ENCODE peak calls at places on chromosomes 13 and 19, in five cellular contexts. Z, M, K, B and N are unnamed samples.

GRCh38 chr13:97125051-97125809 is 96.9 kb upstream of the MBNL2 start:
- DNase-seq in Z (peak; percentile 41), M (peak; percentile 39), K (no peak), B (no peak), N (peak; percentile 81)

GRCh38 chr19:18776288-18776594 is 14.9 kb downstream of the COMP start:
- DNase-seq in Z (no peak), M (no peak), K (no peak), B (no peak), N (no peak)

GRCh38 chr19:5615756-5616327 is 6.7 kb downstream of the SAFB2 start:
- DNase-seq in Z (no peak), M (no peak), K (no peak), B (no peak), N (no peak)

GRCh38 chr19:10228925-10229324 is 2.2 kb downstream of the S1PR2 start:
- DNase-seq in Z (peak; percentile 53), M (no peak), K (no peak), B (no peak), N (no peak)

GRCh38 chr19:1654178-1654792 is 1.9 kb upstream of the TCF3 start:
- DNase-seq in Z (no peak), M (no peak), K (peak; percentile 80), B (no peak), N (no peak)

GRCh38 chr19:51610576-51610975 is 19.6 kb downstream of the SIGLEC5 start:
- DNase-seq in Z (no peak), M (no peak), K (no peak), B (no peak), N (no peak)

GRCh38 chr13:74026753-74027152 is 107.5 kb downstream of the KLF12 start:
- DNase-seq in Z (no peak), M (peak; percentile 2), K (peak; percentile 80), B (no peak), N (no peak)

GRCh38 chr19:14097532-14098151 is 7.1 kb upstream of the SAMD1 start:
- DNase-seq in Z (no peak), M (no peak), K (no peak), B (no peak), N (no peak)

GRCh38 chr13:31119966-31120733 is 41.6 kb downstream of the HSPH1 start:
- DNase-seq in Z (no peak), M (no peak), K (no peak), B (no peak), N (no peak)

GRCh38 chr13:112781881-112782361 is 92.1 kb downstream of the ATP11A start:
- DNase-seq in Z (no peak), M (no peak), K (no peak), B (no peak), N (no peak)

GRCh38 chr19:911197-912033 is 1.6 kb downstream of the R3HDM4 start:
- DNase-seq in Z (no peak), M (no peak), K (peak; percentile 86), B (no peak), N (no peak)

GRCh38 chr13:20492641-20493040 is 33.0 kb downstream of the CRYL1 start:
- DNase-seq in Z (peak; percentile 52), M (peak; percentile 33), K (no peak), B (no peak), N (no peak)

GRCh38 chr13:77511552-77511951 is 24.0 kb upstream of the SCEL start:
- DNase-seq in Z (peak; percentile 13), M (no peak), K (no peak), B (no peak), N (no peak)

GRCh38 chr13:112623051-112623711 is 35.2 kb upstream of the TUBGCP3 start:
- DNase-seq in Z (no peak), M (no peak), K (peak; percentile 58), B (no peak), N (no peak)

GRCh38 chr13:27403727-27404385 is 20.6 kb upstream of the GTF3A start:
- DNase-seq in Z (no peak), M (no peak), K (no peak), B (no peak), N (no peak)

GRCh38 chr13:33116321-33117010 is 100.2 kb downstream of the KL start:
- DNase-seq in Z (no peak), M (no peak), K (no peak), B (no peak), N (no peak)

GRCh38 chr13:114063545-114064515 is 68.6 kb downstream of the RASA3 start:
- DNase-seq in Z (peak; percentile 60), M (peak; percentile 20), K (peak; percentile 93), B (peak; percentile 85), N (no peak)

GRCh38 chr13:40665754-40666057 is 735 bp downstream of the FOXO1 start:
- DNase-seq in Z (no peak), M (no peak), K (no peak), B (no peak), N (no peak)

GRCh38 chr13:39634956-39635355 is 20.5 kb upstream of the COG6 start:
- DNase-seq in Z (no peak), M (no peak), K (no peak), B (no peak), N (no peak)

GRCh38 chr19:14554382-14554812 is 17.5 kb downstream of the NDUFB7 start:
- DNase-seq in Z (no peak), M (peak; percentile 42), K (no peak), B (no peak), N (no peak)

DNA sequence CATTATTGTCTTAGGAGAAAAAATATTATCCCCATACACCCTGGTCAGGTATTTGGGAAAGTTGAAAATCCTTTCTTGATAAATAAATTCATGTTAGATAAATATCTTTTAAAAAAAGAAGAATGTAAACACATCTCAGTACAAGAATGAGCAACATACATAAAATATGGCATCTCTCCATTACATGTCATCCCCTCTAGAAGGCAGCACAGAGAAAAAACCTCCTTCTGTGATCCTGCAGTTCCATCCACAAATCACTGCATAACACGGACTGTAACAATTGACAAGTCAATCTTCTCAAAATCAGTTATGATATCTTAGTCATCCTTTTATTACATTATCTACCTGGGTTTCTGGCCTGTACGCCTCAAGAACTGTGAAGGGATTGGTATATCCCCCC is 683.9 kb upstream of the KLHL1 start:
- DNase-seq in Z (peak; percentile 1), M (no peak), K (no peak), B (no peak), N (no peak)
- TF ChIP-seq CTCF in Z (no peak), M (no peak), K (no peak), B (no peak), N (no peak)

GRCh38 chr19:47186337-47187022 is 44.5 kb downstream of the BBC3 start:
- DNase-seq in Z (no peak), M (no peak), K (peak; percentile 80), B (peak; percentile 32), N (no peak)
- TF ChIP-seq CTCF in Z (no peak), M (no peak), K (no peak), B (no peak), N (no peak)

GRCh38 chr13:45306966-45307365 is 34.0 kb downstream of the TPT1 start:
- DNase-seq in Z (no peak), M (no peak), K (no peak), B (no peak), N (no peak)

GRCh38 chr13:45300190-45300985 is 40.6 kb downstream of the TPT1 start:
- DNase-seq in Z (no peak), M (no peak), K (no peak), B (no peak), N (no peak)

GRCh38 chr13:45305079-45305478 is 35.9 kb downstream of the TPT1 start:
- DNase-seq in Z (no peak), M (no peak), K (no peak), B (no peak), N (no peak)

GRCh38 chr13:45301263-45301662 is 39.7 kb downstream of the TPT1 start:
- DNase-seq in Z (no peak), M (no peak), K (no peak), B (no peak), N (no peak)

GRCh38 chr13:45303866-45304265 is 37.1 kb downstream of the TPT1 start:
- DNase-seq in Z (no peak), M (no peak), K (no peak), B (no peak), N (no peak)
- TF ChIP-seq CTCF in Z (no peak), M (no peak), K (no peak), B (no peak), N (no peak)

GRCh38 chr19:2957160-2957559 is 12.4 kb upstream of the ZNF77 start:
- DNase-seq in Z (no peak), M (no peak), K (no peak), B (no peak), N (no peak)

GRCh38 chr19:2950286-2951124 is 5.7 kb upstream of the ZNF77 start:
- DNase-seq in Z (peak; percentile 98), M (peak; percentile 100), K (peak; percentile 99), B (peak; percentile 100), N (peak; percentile 98)

GRCh38 chr19:2949939-2950285 is 5.1 kb upstream of the ZNF77 start:
- DNase-seq in Z (peak; percentile 44), M (no peak), K (no peak), B (no peak), N (no peak)

DNA sequence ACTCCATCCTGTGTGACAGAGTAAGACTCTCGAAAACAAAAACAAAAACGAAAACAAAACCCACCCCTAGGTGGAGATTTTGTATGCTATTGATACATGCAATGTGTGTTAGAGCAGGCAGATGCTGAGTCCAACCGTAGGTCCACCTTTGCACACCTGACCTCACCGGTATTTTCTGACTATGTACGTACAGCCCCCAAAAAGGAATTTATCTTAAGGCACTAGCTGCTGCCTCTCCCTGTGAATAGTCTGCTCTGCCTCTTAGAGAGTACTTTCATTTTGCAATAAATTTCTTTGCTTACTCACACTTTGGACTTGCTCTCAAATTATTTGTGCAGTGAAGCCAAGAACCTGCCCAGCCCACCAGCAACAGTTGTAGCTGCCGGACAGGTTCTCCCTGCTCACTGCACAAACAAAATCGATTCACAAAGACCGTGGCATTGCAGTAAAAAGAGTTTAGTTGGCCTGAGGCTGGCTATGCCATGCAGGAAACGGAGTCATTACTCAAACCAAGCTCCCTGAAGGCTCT is 8.2 kb upstream of the ZNF77 start:
- DNase-seq in Z (no peak), M (peak; percentile 81), K (no peak), B (no peak), N (peak; percentile 23)
- TF ChIP-seq CTCF in Z (no peak), M (peak; percentile 33), K (no peak), B (no peak), N (peak; percentile 22)

DNA sequence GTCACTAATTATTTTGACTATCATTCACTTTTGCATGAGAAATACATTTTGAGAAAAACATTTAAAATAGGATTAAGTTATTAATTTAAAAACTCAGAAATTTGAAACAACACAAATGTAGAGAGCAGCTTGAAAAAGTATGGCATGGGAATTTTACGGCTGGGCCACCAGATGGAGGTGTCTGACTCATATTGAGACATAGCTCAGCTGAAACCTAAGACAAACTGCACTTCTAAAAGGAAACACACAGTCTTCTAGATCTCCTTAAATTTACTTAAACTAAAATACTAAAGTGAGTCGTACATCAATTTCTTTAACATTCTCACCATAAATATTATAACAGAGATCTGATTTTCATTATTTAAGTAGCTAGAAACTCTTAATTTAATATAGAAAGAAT is 41.9 kb upstream of the POSTN start:
- DNase-seq in Z (peak; percentile 42), M (peak; percentile 7), K (no peak), B (no peak), N (no peak)
- TF ChIP-seq CTCF in Z (peak; percentile 52), M (peak; percentile 69), K (no peak), B (no peak), N (peak; percentile 48)